ENCODE peak calls at places on chromosomes 3 and 15, in seven cellular contexts. C is RKO; A is GM04503; M is stimulated activated CD4-positive, alpha-beta T cell treated with anti-CD3 and anti-CD28 coated beads, Interleukin-2, amount 100 ng/mL, for 24 hours; D is activated CD4-positive, alpha-beta T cell treated with anti-CD3 and anti-CD28 coated beads, Interleukin-2, amount 50 U/mL, for 1 hour; S is uterus; Q is mesothelial cell of epicardium. X is an unnamed sample.

GRCh38 chr3:150519026-150519425 is 27.3 kb downstream of the SERP1 start:
- DNase-seq in C (no peak), A (no peak), M (no peak), D (no peak), S (no peak), Q (no peak), X (no peak)

GRCh38 chr3:152211655-152212054 is 57.1 kb upstream of the MBNL1 start:
- DNase-seq in C (no peak), A (no peak), M (no peak), D (no peak), S (no peak), Q (no peak), X (no peak)

GRCh38 chr3:152225176-152225575 is 43.6 kb upstream of the MBNL1 start:
- DNase-seq in C (no peak), A (no peak), M (no peak), D (no peak), S (no peak), Q (no peak), X (no peak)

GRCh38 chr3:39013921-39014509 is 37.7 kb downstream of the SCN11A start:
- DNase-seq in C (no peak), A (no peak), M (no peak), D (no peak), S (no peak), Q (no peak), X (no peak)

GRCh38 chr3:30002782-30003181 is 603.6 kb upstream of the TGFBR2 start:
- DNase-seq in C (no peak), A (no peak), M (no peak), D (no peak), S (no peak), Q (no peak), X (no peak)

GRCh38 chr15:91068436-91068835 is 31.6 kb upstream of the SV2B start:
- DNase-seq in C (no peak), A (no peak), M (no peak), D (no peak), S (no peak), Q (no peak), X (no peak)

GRCh38 chr3:42814914-42815507 is 5.8 kb downstream of the ACKR2 start:
- DNase-seq in C (no peak), A (no peak), M (no peak), D (no peak), S (no peak), Q (no peak), X (no peak)

GRCh38 chr3:101676219-101676764 is 640 bp downstream of the ZBTB11 start:
- DNase-seq in C (peak), A (peak), M (peak), D (peak), S (peak), Q (peak), X (peak)

GRCh38 chr15:72685925-72686794 is at the start of the genes BBS4 and HIGD2B:
- DNase-seq in C (peak), A (peak), M (peak), D (peak), S (peak), Q (peak), X (peak)

GRCh38 chr3:38907426-38907825 is 91.4 kb upstream of the SCN10A start:
- DNase-seq in C (peak), A (no peak), M (no peak), D (no peak), S (no peak), Q (no peak), X (peak)

GRCh38 chr15:76162050-76162425 is 102.3 kb downstream of the TMEM266 start:
- DNase-seq in C (no peak), A (no peak), M (no peak), D (no peak), S (no peak), Q (no peak), X (no peak)

X was measured in HS-5.